ENCODE peak calls at places on chromosomes 6 and 20, in six cellular contexts. I, Q, S, Z, W and M are unnamed samples.
A peak's percentile ranks its signal among the peaks of the same experiment; 100 is the strongest.

GRCh38 chr6:155177369-155177961 is 86.3 kb upstream of the CLDN20 start:
- DNase-seq in I (no peak), Q (peak; percentile 85), S (peak; percentile 38), Z (peak; percentile 75), W (peak; percentile 77), M (peak; percentile 82)

GRCh38 chr6:108638993-108639392 is 78.3 kb downstream of the FOXO3 start:
- DNase-seq in I (no peak), Q (no peak), S (no peak), Z (no peak), W (peak; percentile 28), M (no peak)

GRCh38 chr6:10404799-10405524 is 9.9 kb downstream of the TFAP2A start:
- DNase-seq in I (no peak), Q (no peak), S (no peak), Z (no peak), W (no peak), M (no peak)

GRCh38 chr6:151481752-151482151 is 12.1 kb upstream of the CCDC170 start:
- DNase-seq in I (no peak), Q (no peak), S (no peak), Z (no peak), W (no peak), M (no peak)

GRCh38 chr6:158605266-158605878 is 39.2 kb downstream of the DYNLT1 start:
- DNase-seq in I (peak; percentile 25), Q (peak; percentile 83), S (peak; percentile 61), Z (peak; percentile 76), W (peak; percentile 77), M (peak; percentile 80)

GRCh38 chr6:124854338-124854922 is 107.8 kb upstream of the RNF217 start:
- DNase-seq in I (no peak), Q (peak; percentile 38), S (no peak), Z (no peak), W (no peak), M (no peak)

GRCh38 chr6:158060447-158061360 is 79.0 kb downstream of the SYNJ2 start:
- DNase-seq in I (peak; percentile 41), Q (peak; percentile 86), S (peak; percentile 72), Z (no peak), W (no peak), M (peak; percentile 89)

GRCh38 chr6:74075323-74075722 is 379.3 kb downstream of the CD109 start:
- DNase-seq in I (peak; percentile 24), Q (peak; percentile 41), S (no peak), Z (no peak), W (no peak), M (no peak)

DNA sequence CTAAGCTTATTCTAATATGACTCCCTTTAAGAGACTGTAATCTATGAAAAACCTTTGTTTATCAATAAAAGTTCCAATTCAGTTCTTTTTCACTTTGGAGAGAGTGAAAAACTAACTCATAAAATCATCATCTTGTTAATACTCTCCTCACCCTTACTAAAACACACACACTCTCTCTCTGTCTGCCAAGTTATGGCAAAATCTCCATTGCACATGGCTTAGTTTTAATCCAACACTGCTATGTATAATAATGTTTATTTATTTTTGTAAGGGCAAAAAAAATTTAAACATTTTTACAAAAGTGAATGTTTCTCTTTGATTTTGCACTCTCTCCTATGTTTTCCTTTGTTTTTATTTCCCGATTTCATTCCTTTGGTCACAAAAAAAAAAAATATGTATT is 253.2 kb downstream of the BMP7 start:
- DNase-seq in I (no peak), Q (no peak), S (no peak), Z (no peak), W (no peak), M (no peak)
- H3K4me3 ChIP-seq in I (no peak overlapping the region), Q (no peak overlapping the region), S (no peak overlapping the region), Z (no peak overlapping the region), W (no peak overlapping the region), M (no peak overlapping the region)

GRCh38 chr6:52399511-52400315 is 20.4 kb upstream of the EFHC1 start:
- DNase-seq in I (no peak), Q (peak; percentile 58), S (no peak), Z (peak; percentile 72), W (peak; percentile 77), M (peak; percentile 49)
- H3K27ac ChIP-seq in I (no peak overlapping the region), Q (no peak overlapping the region), S (no peak overlapping the region), Z (peak overlapping the region; percentile 53), W (no peak overlapping the region), M (no peak overlapping the region)

DNA sequence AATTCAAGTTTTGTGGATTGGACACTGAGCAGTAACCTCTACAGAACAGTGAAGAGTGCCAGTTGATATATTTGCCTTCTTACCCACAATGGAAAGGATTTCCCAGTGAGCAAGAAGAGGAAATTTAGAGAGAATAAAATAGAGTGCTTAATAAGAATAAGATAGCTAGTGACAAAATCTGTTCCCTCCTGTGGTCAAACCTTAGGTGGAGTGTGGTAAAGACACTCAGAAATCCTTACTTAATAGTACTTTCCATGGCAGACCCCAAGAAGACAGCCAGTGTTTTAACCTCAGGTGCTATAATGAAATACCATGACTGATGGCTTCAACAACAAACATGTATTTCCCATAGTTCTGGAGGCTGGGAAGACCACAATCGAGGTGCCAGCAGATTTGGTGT is 108.4 kb upstream of the TNFAIP3 start:
- DNase-seq in I (no peak), Q (no peak), S (no peak), Z (no peak), W (no peak), M (no peak)
- H3K4me3 ChIP-seq in I (no peak overlapping the region), Q (no peak overlapping the region), S (no peak overlapping the region), Z (no peak overlapping the region), W (no peak overlapping the region), M (no peak overlapping the region)

GRCh38 chr20:62568045-62568389 is 74.3 kb upstream of the SLCO4A1 start:
- DNase-seq in I (no peak), Q (no peak), S (no peak), Z (no peak), W (no peak), M (no peak)

GRCh38 chr20:62570897-62571666 is 71.2 kb upstream of the SLCO4A1 start:
- DNase-seq in I (no peak), Q (no peak), S (no peak), Z (no peak), W (no peak), M (no peak)

GRCh38 chr20:62569615-62570014 is 72.7 kb upstream of the SLCO4A1 start:
- DNase-seq in I (no peak), Q (no peak), S (no peak), Z (no peak), W (no peak), M (no peak)

GRCh38 chr20:62571667-62572344 is 70.5 kb upstream of the SLCO4A1 start:
- DNase-seq in I (no peak), Q (peak; percentile 29), S (no peak), Z (no peak), W (no peak), M (no peak)

DNA sequence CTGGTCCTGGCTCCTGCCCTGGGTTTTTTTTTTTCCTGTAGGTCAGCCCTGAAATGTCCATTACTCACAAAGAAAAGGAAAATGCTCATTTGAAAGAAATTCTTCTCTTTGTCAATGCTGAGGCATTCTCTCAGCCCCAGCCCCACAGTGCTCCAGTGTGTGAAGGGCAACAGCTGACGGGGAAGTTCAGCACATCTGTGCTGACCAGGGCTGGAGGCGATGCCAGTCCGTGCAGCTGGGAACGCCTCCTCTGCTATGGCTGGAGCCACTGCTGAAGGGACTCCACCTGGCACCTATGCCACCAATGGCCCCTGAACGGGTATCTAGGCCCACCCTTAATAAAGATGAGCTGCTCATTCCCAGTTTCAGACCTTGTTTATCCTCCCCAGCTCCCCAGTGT is 71.9 kb upstream of the SLCO4A1 start:
- DNase-seq in I (no peak), Q (no peak), S (no peak), Z (no peak), W (no peak), M (no peak)
- H3K27ac ChIP-seq in I (no peak overlapping the region), Q (no peak overlapping the region), S (no peak overlapping the region), Z (peak overlapping the region; percentile 66), W (no peak overlapping the region), M (no peak overlapping the region)

GRCh38 chr6:28737750-28738395 is 185.9 kb downstream of the TRIM27 start:
- DNase-seq in I (no peak), Q (peak; percentile 50), S (no peak), Z (no peak), W (peak; percentile 55), M (no peak)
- H3K4me3 ChIP-seq in I (no peak overlapping the region), Q (no peak overlapping the region), S (no peak overlapping the region), Z (no peak overlapping the region), W (peak overlapping the region; percentile 37), M (no peak overlapping the region)

DNA sequence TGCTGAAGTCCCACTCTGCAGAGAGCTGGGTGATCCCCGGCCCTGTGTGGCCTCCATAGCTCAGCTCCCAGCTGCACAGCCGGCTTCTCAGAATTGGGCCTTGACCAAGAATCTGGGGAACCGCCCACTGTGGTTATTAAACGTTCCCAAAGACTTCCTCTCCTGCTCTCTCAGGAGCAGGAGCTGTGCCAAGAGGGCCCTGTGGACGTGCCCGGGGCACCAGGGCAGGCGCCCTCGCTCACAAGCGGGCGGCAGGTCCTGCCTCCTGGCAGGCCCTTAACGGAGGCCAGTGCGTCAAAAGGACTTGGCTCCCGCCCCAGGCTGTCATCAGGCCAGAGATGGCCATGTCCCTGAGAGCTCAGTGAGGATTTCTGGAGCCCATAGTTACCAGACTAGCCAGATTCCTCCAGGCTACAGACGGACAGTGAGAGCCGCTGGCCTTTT is 30.4 kb downstream of the ZC3H12D start:
- DNase-seq in I (peak; percentile 92), Q (peak; percentile 36), S (peak; percentile 96), Z (no peak), W (no peak), M (peak; percentile 66)
- H3K27ac ChIP-seq in I (peak overlapping the region; percentile 36), Q (no peak overlapping the region), S (peak overlapping the region; percentile 62), Z (no peak overlapping the region), W (no peak overlapping the region), M (no peak overlapping the region)

GRCh38 chr20:25148181-25148981 is 47.1 kb upstream of the ENTPD6 start:
- DNase-seq in I (peak; percentile 18), Q (peak; percentile 53), S (peak; percentile 54), Z (peak; percentile 12), W (peak; percentile 24), M (peak; percentile 25)
- H3K4me3 ChIP-seq in I (peak overlapping the region; percentile 32), Q (peak overlapping the region; percentile 23), S (peak overlapping the region; percentile 36), Z (no peak overlapping the region), W (no peak overlapping the region), M (peak overlapping the region; percentile 40)

GRCh38 chr6:88166493-88166900 is 350 bp upstream of the CNR1 start:
- DNase-seq in I (no peak), Q (no peak), S (no peak), Z (peak; percentile 32), W (no peak), M (no peak)
- H3K27ac ChIP-seq in I (peak overlapping the region; percentile 78), Q (no peak overlapping the region), S (peak overlapping the region; percentile 18), Z (no peak overlapping the region), W (no peak overlapping the region), M (no peak overlapping the region)

DNA sequence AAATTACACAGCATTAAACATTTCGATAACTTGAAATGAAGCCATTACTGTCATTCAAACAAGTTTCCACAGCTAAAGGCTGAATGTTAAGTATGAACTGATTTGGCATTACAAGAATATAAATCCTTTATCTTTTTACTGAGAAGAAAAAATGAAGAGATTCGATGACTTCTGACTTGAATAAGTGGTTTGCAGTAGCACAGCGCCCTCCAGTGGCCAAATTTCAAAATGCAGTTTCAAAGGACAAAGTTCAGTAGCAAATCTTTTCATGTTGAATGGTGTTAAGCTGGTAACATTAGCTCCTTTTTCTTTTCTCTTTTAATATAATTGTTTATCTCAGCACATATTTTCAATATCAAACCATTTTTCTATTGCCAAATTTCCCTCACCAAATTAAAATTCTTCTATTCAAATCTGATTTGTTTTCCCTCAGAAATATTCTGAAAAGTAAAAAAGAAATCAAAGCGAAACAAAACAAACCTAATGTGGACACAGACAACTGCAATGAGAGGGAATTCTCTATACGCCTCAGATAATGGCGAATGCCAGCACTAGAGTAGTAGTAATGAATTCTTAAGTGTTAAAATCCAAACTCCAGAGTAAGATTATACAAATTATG is 145.7 kb downstream of the BTBD9 start:
- DNase-seq in I (peak; percentile 84), Q (peak; percentile 69), S (peak; percentile 85), Z (peak; percentile 71), W (peak; percentile 63), M (peak; percentile 81)
- H3K4me3 ChIP-seq in I (no peak overlapping the region), Q (no peak overlapping the region), S (no peak overlapping the region), Z (no peak overlapping the region), W (no peak overlapping the region), M (no peak overlapping the region)